ENCODE peak calls at places on chromosomes 5 and 9, in ten cellular contexts. One of them, this sample, is unnamed.

GRCh38 chr5:154611341-154611767 is 133.3 kb upstream of the HAND1 start:
- DNase-seq in stomach: no peak
- DNase-seq in GM12891: no peak
- DNase-seq in esophagus squamous epithelium: no peak
- DNase-seq in A549: no peak
- DNase-seq in uterus: no peak
- DNase-seq in testis: no peak
- DNase-seq in body of pancreas: no peak
- DNase-seq in prostate gland: no peak
- DNase-seq in tibial nerve: no peak
- DNase-seq in this sample: no peak

GRCh38 chr9:445033-445432 is 230.4 kb downstream of the DOCK8 start:
- DNase-seq in GM12891: no peak
- DNase-seq in stomach: peak; percentile 60
- DNase-seq in testis: peak; percentile 35
- DNase-seq in A549: no peak
- DNase-seq in body of pancreas: no peak
- DNase-seq in esophagus squamous epithelium: no peak
- DNase-seq in prostate gland: no peak
- DNase-seq in uterus: no peak
- DNase-seq in tibial nerve: no peak
- DNase-seq in this sample: no peak

GRCh38 chr9:32783168-32783891 is at the start of gene TMEM215:
- DNase-seq in esophagus squamous epithelium: no peak
- DNase-seq in stomach: no peak
- DNase-seq in testis: peak; percentile 41
- DNase-seq in prostate gland: no peak
- DNase-seq in GM12891: no peak
- DNase-seq in uterus: no peak
- DNase-seq in body of pancreas: no peak
- DNase-seq in A549: peak; percentile 20
- DNase-seq in tibial nerve: no peak
- DNase-seq in this sample: peak; percentile 76

GRCh38 chr9:137487454-137488329 is 28.6 kb upstream of the NSMF start:
- DNase-seq in A549: no peak
- DNase-seq in GM12891: no peak
- DNase-seq in uterus: no peak
- DNase-seq in testis: no peak
- DNase-seq in body of pancreas: peak; percentile 25
- DNase-seq in stomach: no peak
- DNase-seq in tibial nerve: no peak
- DNase-seq in esophagus squamous epithelium: no peak
- DNase-seq in prostate gland: no peak
- DNase-seq in this sample: no peak

GRCh38 chr9:114849450-114849849 is 43.6 kb upstream of the TNFSF15 start:
- DNase-seq in prostate gland: no peak
- DNase-seq in esophagus squamous epithelium: no peak
- DNase-seq in GM12891: no peak
- DNase-seq in uterus: no peak
- DNase-seq in tibial nerve: no peak
- DNase-seq in A549: no peak
- DNase-seq in stomach: no peak
- DNase-seq in body of pancreas: no peak
- DNase-seq in testis: no peak
- DNase-seq in this sample: no peak

GRCh38 chr5:179209359-179210150 is 135.7 kb downstream of the ADAMTS2 start:
- DNase-seq in uterus: no peak
- DNase-seq in body of pancreas: no peak
- DNase-seq in tibial nerve: no peak
- DNase-seq in stomach: no peak
- DNase-seq in A549: no peak
- DNase-seq in GM12891: no peak
- DNase-seq in esophagus squamous epithelium: no peak
- DNase-seq in prostate gland: no peak
- DNase-seq in testis: no peak
- DNase-seq in this sample: no peak

GRCh38 chr9:33117306-33117705 is 40.8 kb upstream of the SMU1 start:
- DNase-seq in prostate gland: no peak
- DNase-seq in A549: no peak
- DNase-seq in testis: no peak
- DNase-seq in stomach: no peak
- DNase-seq in uterus: no peak
- DNase-seq in esophagus squamous epithelium: no peak
- DNase-seq in GM12891: no peak
- DNase-seq in tibial nerve: no peak
- DNase-seq in body of pancreas: no peak
- DNase-seq in this sample: peak; percentile 9

GRCh38 chr5:143262393-143263174 is 140.9 kb downstream of the NR3C1 start:
- DNase-seq in GM12891: no peak
- DNase-seq in body of pancreas: no peak
- DNase-seq in A549: no peak
- DNase-seq in uterus: no peak
- DNase-seq in stomach: no peak
- DNase-seq in prostate gland: no peak
- DNase-seq in testis: no peak
- DNase-seq in esophagus squamous epithelium: no peak
- DNase-seq in tibial nerve: no peak
- DNase-seq in this sample: no peak

GRCh38 chr9:89674667-89675402 is 70.0 kb downstream of the GADD45G start:
- DNase-seq in A549: no peak
- DNase-seq in stomach: peak; percentile 59
- DNase-seq in esophagus squamous epithelium: no peak
- DNase-seq in body of pancreas: peak; percentile 38
- DNase-seq in tibial nerve: peak; percentile 36
- DNase-seq in prostate gland: no peak
- DNase-seq in testis: peak; percentile 71
- DNase-seq in uterus: no peak
- DNase-seq in GM12891: no peak
- DNase-seq in this sample: no peak

GRCh38 chr9:128211551-128212281 is 8.5 kb downstream of the DNM1 start:
- DNase-seq in prostate gland: no peak
- DNase-seq in A549: peak; percentile 75
- DNase-seq in uterus: no peak
- DNase-seq in tibial nerve: no peak
- DNase-seq in stomach: no peak
- DNase-seq in esophagus squamous epithelium: no peak
- DNase-seq in testis: no peak
- DNase-seq in body of pancreas: no peak
- DNase-seq in GM12891: no peak
- DNase-seq in this sample: no peak

DNA sequence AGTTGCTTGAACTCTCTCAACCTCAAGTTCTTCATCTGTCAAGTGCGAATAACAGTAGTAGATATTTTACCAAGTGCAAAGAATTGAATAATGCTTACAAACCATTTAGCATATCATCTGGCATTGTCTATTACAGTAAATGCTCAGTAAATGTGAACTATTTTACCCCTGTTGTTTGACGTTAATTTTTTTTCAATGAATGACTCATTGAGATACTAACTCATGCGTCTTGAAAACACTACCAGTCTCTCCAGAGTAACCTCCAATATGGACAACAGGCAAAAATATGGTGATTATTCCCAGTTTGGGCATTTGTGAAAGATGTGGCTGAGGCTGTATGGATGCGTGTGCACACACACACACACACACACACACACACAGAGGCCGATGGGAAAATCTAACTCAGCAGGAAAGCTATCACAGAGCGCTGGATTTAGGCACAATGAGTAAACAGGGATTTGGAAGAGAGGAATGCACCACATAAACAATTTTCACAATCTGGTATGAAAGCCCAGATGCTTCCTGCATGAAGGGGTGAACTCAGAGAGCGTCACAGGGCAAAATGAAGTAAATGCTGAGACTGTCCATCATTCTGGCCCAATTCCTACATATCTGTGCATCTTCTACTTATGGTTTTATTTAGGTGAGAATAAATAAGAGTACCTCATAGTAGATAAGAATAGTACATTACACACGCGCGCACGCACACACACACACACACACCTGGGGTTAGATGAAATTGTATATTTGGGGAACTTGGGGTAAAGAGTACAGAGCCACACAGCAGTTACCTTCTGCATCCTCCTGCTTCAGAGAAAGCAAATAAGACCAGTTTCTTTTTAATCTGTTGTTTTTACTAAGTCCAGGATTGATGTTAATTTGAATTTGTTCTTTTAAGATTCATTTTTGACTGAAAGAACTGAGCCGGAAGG is 128.7 kb downstream of the PALM2AKAP2 start:
- DNase-seq in tibial nerve: no peak
- DNase-seq in testis: no peak
- DNase-seq in uterus: no peak
- DNase-seq in esophagus squamous epithelium: no peak
- DNase-seq in A549: no peak
- DNase-seq in prostate gland: no peak
- DNase-seq in body of pancreas: no peak
- DNase-seq in stomach: no peak
- DNase-seq in GM12891: no peak
- DNase-seq in this sample: no peak
- TF ChIP-seq POLR2A in tibial nerve: no peak
- TF ChIP-seq POLR2A in testis: no peak
- TF ChIP-seq POLR2A in uterus: no peak
- TF ChIP-seq POLR2A in esophagus squamous epithelium: no peak
- TF ChIP-seq POLR2A in A549: no peak
- TF ChIP-seq POLR2A in prostate gland: no peak
- TF ChIP-seq POLR2A in body of pancreas: no peak
- TF ChIP-seq POLR2A in stomach: no peak
- TF ChIP-seq POLR2A in GM12891: no peak
- TF ChIP-seq POLR2A in this sample: no peak

GRCh38 chr5:141978389-141978788 is 9.5 kb downstream of the RNF14 start:
- DNase-seq in testis: no peak
- DNase-seq in tibial nerve: no peak
- DNase-seq in A549: no peak
- DNase-seq in esophagus squamous epithelium: no peak
- DNase-seq in GM12891: no peak
- DNase-seq in uterus: no peak
- DNase-seq in body of pancreas: no peak
- DNase-seq in prostate gland: no peak
- DNase-seq in stomach: no peak
- DNase-seq in this sample: no peak
- TF ChIP-seq POLR2A in testis: no peak
- TF ChIP-seq POLR2A in tibial nerve: no peak
- TF ChIP-seq POLR2A in A549: no peak
- TF ChIP-seq POLR2A in esophagus squamous epithelium: no peak
- TF ChIP-seq POLR2A in GM12891: no peak
- TF ChIP-seq POLR2A in uterus: no peak
- TF ChIP-seq POLR2A in body of pancreas: no peak
- TF ChIP-seq POLR2A in prostate gland: no peak
- TF ChIP-seq POLR2A in stomach: no peak
- TF ChIP-seq POLR2A in this sample: no peak

GRCh38 chr5:17189381-17190036 is 27.9 kb upstream of the BASP1 start:
- DNase-seq in esophagus squamous epithelium: no peak
- DNase-seq in tibial nerve: peak; percentile 90
- DNase-seq in prostate gland: peak; percentile 65
- DNase-seq in stomach: peak; percentile 87
- DNase-seq in uterus: peak; percentile 62
- DNase-seq in body of pancreas: peak; percentile 75
- DNase-seq in A549: peak; percentile 49
- DNase-seq in GM12891: no peak
- DNase-seq in testis: peak; percentile 96
- DNase-seq in this sample: peak; percentile 79
- TF ChIP-seq POLR2A in esophagus squamous epithelium: no peak
- TF ChIP-seq POLR2A in tibial nerve: no peak
- TF ChIP-seq POLR2A in prostate gland: no peak
- TF ChIP-seq POLR2A in stomach: no peak
- TF ChIP-seq POLR2A in uterus: no peak
- TF ChIP-seq POLR2A in body of pancreas: no peak
- TF ChIP-seq POLR2A in A549: no peak
- TF ChIP-seq POLR2A in GM12891: no peak
- TF ChIP-seq POLR2A in testis: no peak
- TF ChIP-seq POLR2A in this sample: no peak

DNA sequence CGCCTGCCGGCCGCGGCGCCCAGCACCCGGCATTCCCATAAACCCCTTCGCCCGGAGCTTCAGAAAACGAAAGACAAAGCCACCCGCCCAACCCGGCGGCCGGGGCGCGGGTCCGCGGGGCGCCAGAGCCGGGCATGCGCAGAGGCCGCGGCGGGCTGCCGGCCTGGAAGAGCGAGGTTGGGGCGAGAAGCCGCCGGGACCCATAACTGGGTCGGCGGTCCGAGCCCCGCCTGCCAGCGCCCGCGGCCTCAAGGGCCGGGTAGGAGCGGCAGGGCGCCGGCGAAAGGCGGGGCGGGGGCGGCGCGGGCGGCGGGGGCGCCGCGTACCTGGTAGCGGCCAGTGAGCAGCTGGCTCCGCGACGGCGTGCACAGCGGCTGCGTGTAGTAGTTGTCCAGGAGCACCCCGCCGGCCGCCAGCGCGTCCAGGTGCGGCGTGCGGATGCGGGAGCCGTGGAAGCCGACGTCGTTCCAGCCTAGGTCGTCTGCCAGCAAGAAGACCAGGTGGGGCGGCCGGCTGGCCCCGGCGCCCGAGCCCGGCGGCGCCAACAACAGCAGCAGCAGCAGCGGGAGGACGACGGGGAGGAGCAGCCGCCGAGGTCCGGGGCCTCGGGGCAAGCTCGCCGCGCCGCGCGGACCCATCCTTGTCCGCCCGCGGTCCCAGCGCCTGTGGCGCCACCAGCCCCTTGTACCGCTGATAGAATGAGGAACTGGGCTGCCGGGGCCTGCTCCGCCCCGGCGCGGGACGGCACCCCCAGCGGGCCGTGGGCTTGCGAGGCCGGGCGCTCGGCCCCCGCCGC is at the start of gene ARSB:
- DNase-seq in esophagus squamous epithelium: peak; percentile 28
- DNase-seq in tibial nerve: peak; percentile 76
- DNase-seq in testis: peak; percentile 91
- DNase-seq in uterus: peak; percentile 85
- DNase-seq in body of pancreas: peak; percentile 88
- DNase-seq in stomach: peak; percentile 88
- DNase-seq in A549: peak; percentile 92
- DNase-seq in GM12891: peak; percentile 75
- DNase-seq in prostate gland: peak; percentile 83
- DNase-seq in this sample: peak; percentile 87
- TF ChIP-seq POLR2A in esophagus squamous epithelium: no peak
- TF ChIP-seq POLR2A in tibial nerve: peak; percentile 60
- TF ChIP-seq POLR2A in testis: no peak
- TF ChIP-seq POLR2A in uterus: peak; percentile 73
- TF ChIP-seq POLR2A in body of pancreas: peak; percentile 81
- TF ChIP-seq POLR2A in stomach: no peak
- TF ChIP-seq POLR2A in A549: peak; percentile 86
- TF ChIP-seq POLR2A in GM12891: peak; percentile 65
- TF ChIP-seq POLR2A in prostate gland: peak; percentile 35
- TF ChIP-seq POLR2A in this sample: peak; percentile 16